ENCODE peak calls at places on chromosome 1, in ten cellular contexts. F, K, U, W, P, B, D, C, S and Q are unnamed samples. For H3K4me1, the result is how much of the 10 kb centered on the place peaks cover.

GRCh38 chr1:39490596-39491145 is 765 bp upstream of the BMP8A start:
- DNase-seq in F (no peak), K (peak), U (no peak), W (no peak), P (no peak), B (no peak), D (peak), C (no peak), S (no peak), Q (peak)

GRCh38 chr1:248824301-248824700 is 1.4 kb downstream of the SH3BP5L start:
- DNase-seq in F (no peak), K (no peak), U (no peak), W (no peak), P (no peak), B (no peak), D (no peak), C (no peak), S (peak), Q (no peak)

GRCh38 chr1:8674912-8675311 is 142.5 kb downstream of the RERE start:
- DNase-seq in F (no peak), K (no peak), U (no peak), W (peak), P (no peak), B (no peak), D (no peak), C (no peak), S (no peak), Q (no peak)

GRCh38 chr1:114833421-114833820 is 21.2 kb upstream of the SYCP1 start:
- DNase-seq in F (no peak), K (no peak), U (no peak), W (peak), P (no peak), B (no peak), D (no peak), C (no peak), S (no peak), Q (no peak)

GRCh38 chr1:109089242-109090015 is 1.1 kb upstream of the TMEM167B start:
- DNase-seq in F (peak), K (peak), U (peak), W (peak), P (peak), B (peak), D (peak), C (peak), S (no peak), Q (peak)

GRCh38 chr1:32142446-32143301 is 34.8 kb downstream of the KPNA6 start:
- DNase-seq in F (peak), K (peak), U (peak), W (peak), P (peak), B (peak), D (no peak), C (no peak), S (no peak), Q (peak)

GRCh38 chr1:221873663-221874062 is 131.8 kb upstream of the DUSP10 start:
- DNase-seq in F (no peak), K (no peak), U (no peak), W (no peak), P (no peak), B (no peak), D (no peak), C (no peak), S (no peak), Q (no peak)

GRCh38 chr1:227726924-227727599 is 8.0 kb downstream of the JMJD4 start:
- DNase-seq in F (no peak), K (no peak), U (no peak), W (no peak), P (no peak), B (no peak), D (no peak), C (no peak), S (no peak), Q (no peak)

GRCh38 chr1:110255388-110255787 is 45.3 kb downstream of the KCNC4 start:
- DNase-seq in F (no peak), K (no peak), U (no peak), W (no peak), P (no peak), B (no peak), D (peak), C (peak), S (peak), Q (no peak)

DNA sequence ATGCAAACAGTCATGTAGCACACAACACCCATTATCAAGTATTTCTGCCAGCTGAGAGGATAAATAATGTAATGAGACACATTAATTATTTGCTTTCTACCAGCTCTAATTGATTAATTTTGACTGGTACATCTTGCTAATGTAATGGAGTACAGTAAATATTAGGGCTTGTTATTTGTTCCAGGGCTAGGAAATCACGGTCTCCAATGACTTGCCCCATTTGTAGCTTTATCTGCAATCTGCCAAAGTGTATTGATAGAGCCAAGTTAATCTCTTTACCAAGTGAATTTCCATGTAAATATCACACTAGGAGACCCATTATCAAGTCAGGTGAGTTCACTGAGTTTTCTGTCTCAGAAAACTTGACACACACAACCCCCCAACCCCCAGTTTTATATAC is 55.1 kb downstream of the RGS13 start:
- DNase-seq in F (no peak), K (no peak), U (no peak), W (no peak), P (no peak), B (no peak), D (no peak), C (no peak), S (no peak), Q (no peak)
- H3K4me1 ChIP-seq in F (under half), K (under half), U (under half), W (under half), P (under half), B (under half), D (under half), C (under half), S (under half), Q (under half)

GRCh38 chr1:20290624-20291597 is at the start of gene VWA5B1:
- DNase-seq in F (no peak), K (no peak), U (no peak), W (no peak), P (no peak), B (no peak), D (peak), C (no peak), S (no peak), Q (no peak)

GRCh38 chr1:20291621-20292020 is 946 bp downstream of the VWA5B1 start:
- DNase-seq in F (no peak), K (no peak), U (no peak), W (no peak), P (no peak), B (no peak), D (peak), C (no peak), S (no peak), Q (no peak)
- H3K4me3 ChIP-seq in F (peak), K (no peak), U (no peak), W (no peak), P (no peak), B (no peak), D (peak), C (no peak), S (no peak), Q (no peak)

GRCh38 chr1:152227310-152227928 is 3.4 kb upstream of the HRNR start:
- DNase-seq in F (no peak), K (no peak), U (no peak), W (peak), P (no peak), B (no peak), D (no peak), C (no peak), S (no peak), Q (no peak)
- TF ChIP-seq CTCF in F (no peak), K (peak), U (no peak), W (no peak), P (peak), B (peak), D (no peak), C (peak), S (peak), Q (no peak)

GRCh38 chr1:41369531-41369930 is 8.3 kb downstream of the FOXO6 start:
- DNase-seq in F (no peak), K (no peak), U (peak), W (no peak), P (no peak), B (no peak), D (no peak), C (no peak), S (no peak), Q (no peak)
- H3K4me1 ChIP-seq in F (under half), K (under half), U (half or more), W (under half), P (half or more), B (under half), D (under half), C (under half), S (under half), Q (under half)

DNA sequence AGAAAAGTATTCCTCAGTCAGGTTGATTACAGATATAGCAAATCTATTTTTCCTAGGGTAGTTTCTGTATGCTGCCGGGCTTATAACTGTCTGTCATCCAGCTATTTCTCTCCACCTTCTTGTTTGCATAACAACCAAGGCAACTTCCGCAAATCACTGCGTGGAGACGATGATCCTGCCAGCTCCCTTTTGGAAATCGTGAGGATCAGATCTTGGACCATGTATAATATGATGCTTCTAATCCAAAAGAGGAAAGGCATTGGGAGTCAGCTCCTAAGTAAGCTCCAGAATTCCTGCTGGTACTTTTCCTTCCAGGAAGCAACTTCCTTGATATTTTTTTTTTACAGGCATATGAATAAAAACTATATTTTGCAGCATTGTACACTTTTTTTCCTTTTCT is 445 bp upstream of the RGS4 start:
- DNase-seq in F (no peak), K (no peak), U (no peak), W (peak), P (peak), B (no peak), D (no peak), C (no peak), S (no peak), Q (no peak)
- H3K4me3 ChIP-seq in F (peak), K (no peak), U (peak), W (peak), P (peak), B (peak), D (peak), C (no peak), S (peak), Q (no peak)

GRCh38 chr1:152021557-152021956 is 15.2 kb downstream of the S100A11 start:
- DNase-seq in F (no peak), K (no peak), U (no peak), W (no peak), P (no peak), B (no peak), D (no peak), C (no peak), S (no peak), Q (no peak)
- TF ChIP-seq CTCF in F (no peak), K (no peak), U (no peak), W (no peak), P (no peak), B (no peak), D (no peak), C (no peak), S (no peak), Q (no peak)